ENCODE peak calls at places on chromosomes 11 and 22, in eight cellular contexts. One of them, this sample, is unnamed.
A peak's percentile ranks its signal among the peaks of the same experiment; 100 is the strongest.

GRCh38 chr11:71240865-71241691 is 11.3 kb downstream of the SHANK2 start:
- DNase-seq in activated T-cell treated with anti-CD3 and anti-CD28 coated beads for 24 hours: no peak
- DNase-seq in left ventricle myocardium inferior: no peak
- DNase-seq in GM23248: peak; percentile 84
- DNase-seq in fibroblast of pulmonary artery: peak; percentile 88
- DNase-seq in amniotic epithelial cell: peak; percentile 97
- DNase-seq in HL-60: peak; percentile 12
- DNase-seq in pancreas: no peak
- DNase-seq in this sample: peak; percentile 40

GRCh38 chr11:118911880-118912741 is 13.6 kb downstream of the BCL9L start:
- DNase-seq in activated T-cell treated with anti-CD3 and anti-CD28 coated beads for 24 hours: peak; percentile 79
- DNase-seq in amniotic epithelial cell: peak; percentile 92
- DNase-seq in GM23248: peak; percentile 96
- DNase-seq in left ventricle myocardium inferior: peak; percentile 77
- DNase-seq in fibroblast of pulmonary artery: peak; percentile 85
- DNase-seq in pancreas: peak; percentile 66
- DNase-seq in HL-60: no peak
- DNase-seq in this sample: peak; percentile 86

GRCh38 chr22:33897621-33897910 is 22.7 kb downstream of the LARGE1 start:
- DNase-seq in pancreas: no peak
- DNase-seq in activated T-cell treated with anti-CD3 and anti-CD28 coated beads for 24 hours: no peak
- DNase-seq in GM23248: no peak
- DNase-seq in amniotic epithelial cell: no peak
- DNase-seq in fibroblast of pulmonary artery: no peak
- DNase-seq in HL-60: no peak
- DNase-seq in left ventricle myocardium inferior: no peak
- DNase-seq in this sample: no peak

GRCh38 chr11:115081972-115082371 is 403.6 kb downstream of the NXPE2 start:
- DNase-seq in pancreas: no peak
- DNase-seq in left ventricle myocardium inferior: no peak
- DNase-seq in GM23248: no peak
- DNase-seq in activated T-cell treated with anti-CD3 and anti-CD28 coated beads for 24 hours: no peak
- DNase-seq in fibroblast of pulmonary artery: no peak
- DNase-seq in HL-60: no peak
- DNase-seq in amniotic epithelial cell: no peak
- DNase-seq in this sample: no peak

GRCh38 chr22:49764151-49764581 is 63.5 kb downstream of the BRD1 start:
- DNase-seq in left ventricle myocardium inferior: peak; percentile 13
- DNase-seq in fibroblast of pulmonary artery: no peak
- DNase-seq in GM23248: peak; percentile 55
- DNase-seq in pancreas: no peak
- DNase-seq in activated T-cell treated with anti-CD3 and anti-CD28 coated beads for 24 hours: no peak
- DNase-seq in HL-60: no peak
- DNase-seq in amniotic epithelial cell: no peak
- DNase-seq in this sample: no peak

GRCh38 chr11:75639752-75640151 is 29.1 kb downstream of the MAP6 start:
- DNase-seq in HL-60: no peak
- DNase-seq in left ventricle myocardium inferior: peak; percentile 78
- DNase-seq in activated T-cell treated with anti-CD3 and anti-CD28 coated beads for 24 hours: no peak
- DNase-seq in fibroblast of pulmonary artery: peak; percentile 68
- DNase-seq in pancreas: peak; percentile 64
- DNase-seq in GM23248: peak; percentile 38
- DNase-seq in amniotic epithelial cell: peak; percentile 21
- DNase-seq in this sample: peak; percentile 35

GRCh38 chr11:70627219-70627618 is 228.9 kb downstream of the CTTN start:
- DNase-seq in HL-60: no peak
- DNase-seq in fibroblast of pulmonary artery: no peak
- DNase-seq in activated T-cell treated with anti-CD3 and anti-CD28 coated beads for 24 hours: no peak
- DNase-seq in pancreas: no peak
- DNase-seq in amniotic epithelial cell: no peak
- DNase-seq in left ventricle myocardium inferior: no peak
- DNase-seq in GM23248: no peak
- DNase-seq in this sample: no peak

GRCh38 chr11:62471603-62472002 is 52.8 kb downstream of the SCGB1A1 start:
- DNase-seq in HL-60: no peak
- DNase-seq in amniotic epithelial cell: no peak
- DNase-seq in activated T-cell treated with anti-CD3 and anti-CD28 coated beads for 24 hours: no peak
- DNase-seq in GM23248: no peak
- DNase-seq in fibroblast of pulmonary artery: no peak
- DNase-seq in left ventricle myocardium inferior: no peak
- DNase-seq in pancreas: no peak
- DNase-seq in this sample: no peak

GRCh38 chr11:22510741-22511140 is 114.9 kb downstream of the FANCF start:
- DNase-seq in left ventricle myocardium inferior: no peak
- DNase-seq in fibroblast of pulmonary artery: peak; percentile 39
- DNase-seq in pancreas: no peak
- DNase-seq in GM23248: peak; percentile 90
- DNase-seq in activated T-cell treated with anti-CD3 and anti-CD28 coated beads for 24 hours: no peak
- DNase-seq in HL-60: no peak
- DNase-seq in amniotic epithelial cell: peak; percentile 2
- DNase-seq in this sample: no peak

GRCh38 chr11:133957926-133958325 is 1.2 kb upstream of the IGSF9B start:
- DNase-seq in GM23248: no peak
- DNase-seq in activated T-cell treated with anti-CD3 and anti-CD28 coated beads for 24 hours: no peak
- DNase-seq in amniotic epithelial cell: no peak
- DNase-seq in HL-60: no peak
- DNase-seq in fibroblast of pulmonary artery: no peak
- DNase-seq in left ventricle myocardium inferior: no peak
- DNase-seq in pancreas: no peak
- DNase-seq in this sample: no peak

GRCh38 chr22:23218867-23219251 is 38.5 kb downstream of the BCR start:
- DNase-seq in pancreas: peak; percentile 39
- DNase-seq in activated T-cell treated with anti-CD3 and anti-CD28 coated beads for 24 hours: no peak
- DNase-seq in fibroblast of pulmonary artery: peak; percentile 40
- DNase-seq in left ventricle myocardium inferior: peak; percentile 58
- DNase-seq in amniotic epithelial cell: peak; percentile 77
- DNase-seq in HL-60: no peak
- DNase-seq in GM23248: no peak
- DNase-seq in this sample: peak; percentile 56

GRCh38 chr11:104852811-104853210 is 45.4 kb downstream of the CASP12 start:
- DNase-seq in fibroblast of pulmonary artery: no peak
- DNase-seq in GM23248: peak; percentile 30
- DNase-seq in amniotic epithelial cell: no peak
- DNase-seq in left ventricle myocardium inferior: no peak
- DNase-seq in activated T-cell treated with anti-CD3 and anti-CD28 coated beads for 24 hours: no peak
- DNase-seq in HL-60: no peak
- DNase-seq in pancreas: no peak
- DNase-seq in this sample: peak; percentile 4

GRCh38 chr11:1573077-1573846 is 1.2 kb upstream of the DUSP8 start:
- DNase-seq in activated T-cell treated with anti-CD3 and anti-CD28 coated beads for 24 hours: no peak
- DNase-seq in left ventricle myocardium inferior: no peak
- DNase-seq in amniotic epithelial cell: no peak
- DNase-seq in HL-60: no peak
- DNase-seq in pancreas: peak; percentile 75
- DNase-seq in fibroblast of pulmonary artery: no peak
- DNase-seq in GM23248: no peak
- DNase-seq in this sample: no peak

GRCh38 chr11:116100016-116100415 is 595.8 kb upstream of the CADM1 start:
- DNase-seq in amniotic epithelial cell: no peak
- DNase-seq in pancreas: no peak
- DNase-seq in activated T-cell treated with anti-CD3 and anti-CD28 coated beads for 24 hours: no peak
- DNase-seq in GM23248: no peak
- DNase-seq in fibroblast of pulmonary artery: no peak
- DNase-seq in left ventricle myocardium inferior: no peak
- DNase-seq in HL-60: no peak
- DNase-seq in this sample: no peak

GRCh38 chr22:17960695-17961442 is 63.5 kb downstream of the MICAL3 start:
- DNase-seq in HL-60: no peak
- DNase-seq in pancreas: no peak
- DNase-seq in fibroblast of pulmonary artery: no peak
- DNase-seq in left ventricle myocardium inferior: no peak
- DNase-seq in amniotic epithelial cell: no peak
- DNase-seq in GM23248: no peak
- DNase-seq in activated T-cell treated with anti-CD3 and anti-CD28 coated beads for 24 hours: no peak
- DNase-seq in this sample: no peak

GRCh38 chr11:12216100-12216499 is 105.7 kb downstream of the MICAL2 start:
- DNase-seq in amniotic epithelial cell: no peak
- DNase-seq in activated T-cell treated with anti-CD3 and anti-CD28 coated beads for 24 hours: no peak
- DNase-seq in HL-60: no peak
- DNase-seq in fibroblast of pulmonary artery: no peak
- DNase-seq in left ventricle myocardium inferior: no peak
- DNase-seq in GM23248: no peak
- DNase-seq in pancreas: peak; percentile 71
- DNase-seq in this sample: no peak

GRCh38 chr11:45158210-45158644 is 11.8 kb downstream of the PRDM11 start:
- DNase-seq in GM23248: no peak
- DNase-seq in fibroblast of pulmonary artery: peak; percentile 33
- DNase-seq in HL-60: no peak
- DNase-seq in amniotic epithelial cell: peak; percentile 37
- DNase-seq in left ventricle myocardium inferior: no peak
- DNase-seq in activated T-cell treated with anti-CD3 and anti-CD28 coated beads for 24 hours: no peak
- DNase-seq in pancreas: no peak
- DNase-seq in this sample: no peak

GRCh38 chr11:123430736-123431356 is 777 bp downstream of the GRAMD1B start:
- DNase-seq in GM23248: peak; percentile 77
- DNase-seq in amniotic epithelial cell: no peak
- DNase-seq in pancreas: no peak
- DNase-seq in HL-60: peak; percentile 89
- DNase-seq in fibroblast of pulmonary artery: peak; percentile 68
- DNase-seq in left ventricle myocardium inferior: peak; percentile 70
- DNase-seq in activated T-cell treated with anti-CD3 and anti-CD28 coated beads for 24 hours: peak; percentile 39
- DNase-seq in this sample: peak; percentile 10

GRCh38 chr11:15309296-15309695 is 194.6 kb downstream of the INSC start:
- DNase-seq in HL-60: peak; percentile 6
- DNase-seq in GM23248: peak; percentile 7
- DNase-seq in activated T-cell treated with anti-CD3 and anti-CD28 coated beads for 24 hours: no peak
- DNase-seq in left ventricle myocardium inferior: no peak
- DNase-seq in amniotic epithelial cell: peak; percentile 74
- DNase-seq in pancreas: no peak
- DNase-seq in fibroblast of pulmonary artery: peak; percentile 1
- DNase-seq in this sample: no peak

GRCh38 chr11:124669193-124669592 is 4.3 kb downstream of the SIAE start:
- DNase-seq in amniotic epithelial cell: peak; percentile 37
- DNase-seq in pancreas: peak; percentile 25
- DNase-seq in GM23248: peak; percentile 63
- DNase-seq in left ventricle myocardium inferior: no peak
- DNase-seq in activated T-cell treated with anti-CD3 and anti-CD28 coated beads for 24 hours: no peak
- DNase-seq in HL-60: no peak
- DNase-seq in fibroblast of pulmonary artery: peak; percentile 73
- DNase-seq in this sample: peak; percentile 23

GRCh38 chr11:115166826-115167225 is 337.4 kb downstream of the CADM1 start:
- DNase-seq in GM23248: peak; percentile 47
- DNase-seq in HL-60: no peak
- DNase-seq in activated T-cell treated with anti-CD3 and anti-CD28 coated beads for 24 hours: no peak
- DNase-seq in fibroblast of pulmonary artery: no peak
- DNase-seq in pancreas: no peak
- DNase-seq in amniotic epithelial cell: no peak
- DNase-seq in left ventricle myocardium inferior: no peak
- DNase-seq in this sample: no peak

GRCh38 chr11:133600876-133601275 is 68.6 kb upstream of the OPCML start:
- DNase-seq in amniotic epithelial cell: no peak
- DNase-seq in left ventricle myocardium inferior: no peak
- DNase-seq in pancreas: no peak
- DNase-seq in fibroblast of pulmonary artery: no peak
- DNase-seq in GM23248: no peak
- DNase-seq in HL-60: no peak
- DNase-seq in activated T-cell treated with anti-CD3 and anti-CD28 coated beads for 24 hours: no peak
- DNase-seq in this sample: no peak

GRCh38 chr11:126011220-126011619 is 51.4 kb downstream of the CDON start:
- DNase-seq in amniotic epithelial cell: no peak
- DNase-seq in HL-60: no peak
- DNase-seq in GM23248: no peak
- DNase-seq in pancreas: no peak
- DNase-seq in activated T-cell treated with anti-CD3 and anti-CD28 coated beads for 24 hours: no peak
- DNase-seq in fibroblast of pulmonary artery: no peak
- DNase-seq in left ventricle myocardium inferior: no peak
- DNase-seq in this sample: no peak

GRCh38 chr11:76574406-76574805 is 96.1 kb downstream of the LRRC32 start:
- DNase-seq in fibroblast of pulmonary artery: peak; percentile 37
- DNase-seq in GM23248: peak; percentile 31
- DNase-seq in activated T-cell treated with anti-CD3 and anti-CD28 coated beads for 24 hours: no peak
- DNase-seq in left ventricle myocardium inferior: no peak
- DNase-seq in pancreas: no peak
- DNase-seq in amniotic epithelial cell: peak; percentile 74
- DNase-seq in HL-60: no peak
- DNase-seq in this sample: no peak

GRCh38 chr22:17205432-17205831 is 13.8 kb downstream of the ADA2 start:
- DNase-seq in left ventricle myocardium inferior: no peak
- DNase-seq in amniotic epithelial cell: no peak
- DNase-seq in pancreas: no peak
- DNase-seq in HL-60: no peak
- DNase-seq in GM23248: no peak
- DNase-seq in activated T-cell treated with anti-CD3 and anti-CD28 coated beads for 24 hours: no peak
- DNase-seq in fibroblast of pulmonary artery: no peak
- DNase-seq in this sample: no peak

GRCh38 chr11:16787035-16787744 is 48.7 kb downstream of the C11orf58 start:
- DNase-seq in left ventricle myocardium inferior: no peak
- DNase-seq in activated T-cell treated with anti-CD3 and anti-CD28 coated beads for 24 hours: no peak
- DNase-seq in GM23248: peak; percentile 65
- DNase-seq in amniotic epithelial cell: no peak
- DNase-seq in HL-60: no peak
- DNase-seq in pancreas: no peak
- DNase-seq in fibroblast of pulmonary artery: peak; percentile 44
- DNase-seq in this sample: no peak

GRCh38 chr11:2684581-2684980 is 15.2 kb downstream of the KCNQ1OT1 start:
- DNase-seq in pancreas: no peak
- DNase-seq in HL-60: no peak
- DNase-seq in left ventricle myocardium inferior: no peak
- DNase-seq in GM23248: no peak
- DNase-seq in activated T-cell treated with anti-CD3 and anti-CD28 coated beads for 24 hours: no peak
- DNase-seq in fibroblast of pulmonary artery: no peak
- DNase-seq in amniotic epithelial cell: no peak
- DNase-seq in this sample: no peak